ENCODE peak calls at places on chromosomes 1 and 21, in nine cellular contexts. T is uterus, X is kidney, L is ovary, J is body of pancreas, R is left ventricle myocardium inferior, B is stomach, H is brain microvascular endothelial cell, K is thoracic aorta. Y is an unnamed sample.

GRCh38 chr1:113314600-113314999 is 75.7 kb upstream of the MAGI3 start:
- DNase-seq in R (no peak), H (no peak), J (no peak), B (no peak), K (no peak), T (no peak), X (no peak), L (no peak), Y (no peak)

GRCh38 chr1:179034720-179035119 is 9.0 kb downstream of the FAM20B start:
- DNase-seq in L (no peak), T (no peak), R (no peak), B (no peak), X (no peak), J (no peak), H (no peak), K (no peak), Y (no peak)

GRCh38 chr1:234111458-234112142 is 207.1 kb downstream of the SLC35F3 start:
- DNase-seq in R (peak), H (peak), K (no peak), L (no peak), X (peak), J (peak), T (no peak), B (no peak), Y (no peak)

GRCh38 chr1:180257028-180257386 is 26.9 kb downstream of the LHX4 start:
- DNase-seq in J (no peak), R (no peak), T (no peak), H (no peak), B (no peak), L (no peak), K (no peak), X (no peak), Y (no peak)

GRCh38 chr21:31894441-31894840 is 21.6 kb downstream of the HUNK start:
- DNase-seq in T (no peak), H (no peak), J (peak), L (no peak), R (no peak), X (no peak), B (no peak), K (no peak), Y (no peak)

GRCh38 chr21:26933448-26933847 is 33.4 kb downstream of the ADAMTS5 start:
- DNase-seq in X (no peak), B (no peak), T (no peak), J (no peak), K (no peak), H (no peak), L (no peak), R (no peak), Y (no peak)

GRCh38 chr1:58857673-58858343 is 74.0 kb upstream of the JUN start:
- DNase-seq in R (no peak), L (no peak), B (no peak), J (no peak), K (no peak), H (no peak), X (no peak), T (no peak), Y (no peak)

GRCh38 chr1:185931438-185931837 is 197.2 kb downstream of the HMCN1 start:
- DNase-seq in T (no peak), B (no peak), L (no peak), R (no peak), H (no peak), J (no peak), X (no peak), K (no peak), Y (no peak)

GRCh38 chr1:184408580-184408979 is 21.8 kb downstream of the C1orf21 start:
- DNase-seq in R (no peak), K (no peak), T (no peak), H (no peak), L (no peak), X (no peak), B (no peak), J (no peak), Y (no peak)

GRCh38 chr1:160261526-160261877 is 847 bp downstream of the DCAF8 start:
- DNase-seq in B (peak), J (peak), K (no peak), T (no peak), X (no peak), L (no peak), R (no peak), H (peak), Y (peak)

GRCh38 chr1:213107613-213108012 is 56.6 kb downstream of the RPS6KC1 start:
- DNase-seq in K (no peak), B (no peak), L (no peak), X (no peak), R (no peak), J (no peak), T (no peak), H (no peak), Y (no peak)

GRCh38 chr1:228275154-228275434 is 67.2 kb downstream of the OBSCN start:
- DNase-seq in H (no peak), J (no peak), K (no peak), T (no peak), R (no peak), L (no peak), X (no peak), B (no peak), Y (no peak)

GRCh38 chr1:206448471-206448870 is 21.8 kb upstream of the IKBKE start:
- DNase-seq in T (no peak), L (no peak), J (no peak), B (no peak), R (no peak), X (no peak), H (no peak), K (no peak), Y (no peak)

GRCh38 chr1:153533689-153534201 is 2.0 kb downstream of the S100A6 start:
- DNase-seq in H (peak), X (peak), L (peak), K (peak), B (no peak), T (peak), R (peak), J (no peak), Y (peak)

GRCh38 chr1:87449348-87449963 is 120.8 kb downstream of the LMO4 start:
- DNase-seq in K (peak), X (no peak), L (no peak), T (peak), J (peak), R (peak), B (peak), H (no peak), Y (peak)

GRCh38 chr1:41658444-41659158 is 174.1 kb upstream of the EDN2 start:
- DNase-seq in B (no peak), T (no peak), L (no peak), J (no peak), H (no peak), R (no peak), K (no peak), X (no peak), Y (no peak)

GRCh38 chr1:98749152-98749756 is 87.7 kb downstream of the SNX7 start:
- DNase-seq in K (no peak), J (no peak), H (no peak), L (no peak), R (no peak), X (no peak), B (no peak), T (no peak), Y (no peak)

DNA sequence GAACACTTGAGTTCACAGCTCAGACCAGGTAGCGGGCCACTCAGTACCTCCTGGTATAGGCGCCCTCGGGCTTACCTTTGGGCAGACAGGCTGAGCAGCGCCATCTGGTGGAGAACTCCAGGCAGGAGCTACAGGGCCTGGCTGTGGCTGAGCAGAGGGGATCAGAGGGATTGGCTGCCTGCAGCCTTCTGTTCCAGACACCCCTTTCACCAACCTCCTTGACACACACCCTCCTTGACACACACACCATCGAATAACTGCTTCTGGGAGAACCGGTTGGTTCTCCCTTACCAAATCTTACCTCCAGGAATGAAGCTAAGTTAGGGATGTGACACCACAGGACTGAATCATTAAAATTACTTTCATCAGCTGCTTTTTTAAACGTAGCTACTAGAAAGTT is 6.5 kb downstream of the LIN28A start:
- DNase-seq in L (peak), R (peak), X (peak), B (peak), J (peak), T (peak), K (no peak), H (peak), Y (peak)
- TF ChIP-seq CTCF in L (no peak), R (peak), X (peak), B (peak), J (peak), T (peak), K (peak), H (peak), Y (peak)

GRCh38 chr1:198449281-198449680 is 91.2 kb downstream of the ATP6V1G3 start:
- DNase-seq in B (no peak), J (no peak), K (no peak), H (no peak), T (no peak), L (no peak), R (no peak), X (no peak), Y (no peak)
- H3K4me3 ChIP-seq in B (no peak), J (no peak), K (no peak), H (no peak), T (no peak), L (no peak), R (no peak), X (no peak), Y (no peak)

DNA sequence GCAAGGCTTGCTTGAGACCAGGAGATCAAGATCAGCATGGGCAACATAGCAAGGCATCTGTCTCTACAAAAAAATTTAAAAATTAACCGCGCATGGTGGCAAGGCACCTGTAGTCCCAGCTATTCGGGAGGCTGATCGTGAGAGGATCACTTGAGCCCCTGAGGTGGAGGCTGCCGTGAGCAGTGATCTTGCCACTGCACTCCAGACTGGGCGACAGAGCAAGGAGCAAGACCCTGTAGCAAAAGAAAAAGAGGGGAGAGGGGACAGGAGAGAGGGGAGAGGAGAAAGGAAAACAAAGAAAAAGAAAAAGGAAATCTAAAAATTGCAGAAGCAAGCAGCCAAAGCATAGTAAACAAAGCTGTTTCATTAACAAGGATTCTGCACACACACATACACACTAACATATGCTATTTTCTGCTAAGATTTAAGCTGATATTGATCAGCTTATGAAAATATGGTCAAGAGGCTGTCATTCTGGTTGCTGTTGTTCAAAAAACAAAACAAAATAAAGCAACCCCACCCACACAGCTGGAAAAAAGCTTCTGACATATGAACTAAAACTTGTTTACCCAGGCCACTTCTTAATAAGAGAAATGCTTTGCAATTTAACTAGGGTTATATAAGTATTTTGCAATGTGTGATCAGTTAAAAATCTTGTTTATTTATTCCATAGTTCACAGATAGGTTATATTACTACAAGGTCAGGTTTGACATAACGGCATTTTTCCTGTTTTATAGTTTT is 1.8 kb downstream of the ARNT start:
- DNase-seq in K (no peak), L (no peak), H (no peak), X (no peak), B (no peak), T (no peak), J (no peak), R (no peak), Y (no peak)
- H3K27ac ChIP-seq in K (peak), L (no peak), H (no peak), X (peak), B (peak), T (peak), J (peak), R (peak), Y (peak)

DNA sequence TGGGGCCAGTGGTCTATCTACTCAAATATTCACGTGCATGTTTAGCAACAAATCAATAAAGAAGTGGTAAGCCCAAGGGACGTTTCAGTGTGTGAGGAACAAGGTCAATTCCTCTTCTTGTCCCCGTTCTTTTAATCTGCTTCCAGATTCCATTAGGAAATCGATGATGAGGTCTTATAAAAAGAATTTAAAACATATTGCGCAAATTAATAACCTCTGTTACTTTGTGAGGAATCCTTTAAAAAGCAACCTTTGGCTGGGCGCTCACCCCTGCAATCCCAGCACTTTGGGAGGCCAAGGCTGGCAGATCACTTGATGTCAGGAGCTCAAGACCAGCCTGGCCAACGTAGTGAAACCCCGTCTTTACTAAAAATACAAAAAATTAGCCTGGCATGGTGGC is 113.0 kb upstream of the TMPRSS2 start:
- DNase-seq in K (no peak), B (no peak), H (no peak), R (no peak), X (no peak), L (no peak), J (no peak), T (no peak), Y (no peak)
- TF ChIP-seq CTCF in K (no peak), B (no peak), H (no peak), R (no peak), X (no peak), L (no peak), J (no peak), T (no peak), Y (no peak)

GRCh38 chr1:31912087-31912780 is 25.9 kb downstream of the PTP4A2 start:
- DNase-seq in H (no peak), B (no peak), X (no peak), T (no peak), J (no peak), R (no peak), L (no peak), K (no peak), Y (no peak)
- H3K4me3 ChIP-seq in H (no peak), B (no peak), X (no peak), T (no peak), J (no peak), R (no peak), L (no peak), K (no peak), Y (no peak)

DNA sequence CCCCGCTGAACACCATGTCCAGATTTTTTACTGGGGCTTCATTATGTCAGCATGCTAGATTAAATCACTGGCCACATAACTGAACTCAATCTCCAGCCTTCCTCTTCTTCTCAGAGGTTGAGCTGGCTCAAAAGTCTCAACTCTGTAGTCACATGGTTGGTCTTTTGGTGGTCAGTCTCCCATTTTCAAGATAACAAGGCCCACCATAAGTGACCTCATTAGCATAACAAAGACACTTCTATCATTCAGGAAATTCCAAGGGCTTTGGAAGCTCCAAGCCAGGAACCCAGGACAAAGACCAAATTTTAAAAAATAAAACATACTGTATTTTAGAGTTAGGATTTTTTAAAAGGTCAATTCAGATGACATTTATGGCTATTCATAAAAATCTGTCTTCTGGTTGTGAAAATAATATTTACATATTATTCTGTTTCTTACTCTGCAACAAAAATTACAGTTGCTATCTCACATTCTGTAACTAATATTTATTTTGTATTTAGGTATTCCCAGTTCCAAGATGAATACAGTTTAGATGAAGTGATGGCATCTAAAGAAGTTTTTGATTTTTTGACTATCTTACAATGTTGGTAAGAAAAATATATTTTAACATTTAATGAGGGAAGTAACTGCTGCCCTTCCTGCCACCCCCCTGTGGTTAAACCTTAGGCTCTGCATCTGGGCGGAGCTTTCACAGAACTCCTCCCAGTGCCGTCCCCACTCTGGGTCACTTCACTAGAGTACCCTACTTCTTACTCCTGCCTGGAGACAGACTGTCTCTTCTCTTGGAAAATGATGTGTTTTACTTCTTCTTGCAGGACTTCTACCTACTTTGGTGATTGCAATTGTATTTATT is 49.3 kb downstream of the SCP2 start:
- DNase-seq in K (no peak), B (no peak), J (no peak), H (no peak), L (no peak), T (no peak), X (no peak), R (no peak), Y (no peak)
- H3K27ac ChIP-seq in K (no peak), B (no peak), J (no peak), H (no peak), L (no peak), T (no peak), X (no peak), R (no peak), Y (no peak)

GRCh38 chr1:54904476-54905048 is 17.6 kb upstream of the DHCR24 start:
- DNase-seq in H (peak), K (no peak), R (no peak), X (no peak), J (no peak), B (no peak), T (no peak), L (no peak), Y (no peak)
- TF ChIP-seq CTCF in H (no peak), K (no peak), R (no peak), X (no peak), J (no peak), B (no peak), T (no peak), L (no peak), Y (no peak)

DNA sequence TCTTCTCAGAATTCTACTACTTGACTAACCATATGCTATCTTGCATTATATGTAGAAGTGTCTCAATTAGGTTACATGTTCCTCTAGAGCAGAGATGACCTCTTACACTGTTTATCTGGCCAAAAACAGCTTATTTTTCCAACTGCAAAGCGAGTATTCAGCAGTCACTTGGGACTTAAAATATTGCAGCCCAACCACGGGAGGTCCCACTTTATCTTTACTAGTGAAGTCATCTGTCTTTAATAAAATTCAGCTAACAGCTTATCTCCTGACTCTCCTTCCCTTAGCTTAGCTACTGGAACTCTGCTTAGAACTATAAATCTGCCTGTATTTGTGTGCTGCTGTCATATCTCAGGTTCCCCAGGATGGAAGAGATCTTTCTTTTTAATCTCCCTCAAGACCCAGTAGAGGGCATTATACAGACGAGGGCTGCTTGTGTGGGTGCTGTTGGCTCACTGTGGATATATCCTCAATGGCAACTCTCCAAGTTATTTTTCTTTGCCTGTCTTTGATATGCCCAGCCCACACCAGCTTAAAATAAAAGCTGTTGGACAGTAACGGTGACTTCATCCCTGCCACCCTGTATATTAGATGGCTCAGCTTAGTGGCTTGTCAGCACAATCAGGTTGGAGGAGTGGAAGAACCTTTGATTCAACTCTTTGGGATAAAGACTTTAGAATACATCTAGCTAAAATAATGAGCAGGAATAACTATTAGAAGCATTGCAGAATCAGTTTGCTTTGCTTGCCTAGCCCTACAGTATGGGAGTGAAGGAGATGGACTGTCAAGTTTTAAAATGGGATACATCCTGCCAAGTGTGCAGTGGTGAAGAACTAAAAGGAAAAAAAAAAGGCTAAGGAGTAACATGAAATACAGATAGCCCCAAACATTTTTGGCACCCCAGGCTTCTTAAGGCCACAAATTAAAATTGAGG is 9.6 kb downstream of the ENSA start:
- DNase-seq in L (no peak), H (peak), K (no peak), J (peak), T (no peak), R (no peak), B (no peak), X (no peak), Y (no peak)
- H3K4me3 ChIP-seq in L (no peak), H (no peak), K (no peak), J (no peak), T (no peak), R (peak), B (no peak), X (no peak), Y (no peak)

DNA sequence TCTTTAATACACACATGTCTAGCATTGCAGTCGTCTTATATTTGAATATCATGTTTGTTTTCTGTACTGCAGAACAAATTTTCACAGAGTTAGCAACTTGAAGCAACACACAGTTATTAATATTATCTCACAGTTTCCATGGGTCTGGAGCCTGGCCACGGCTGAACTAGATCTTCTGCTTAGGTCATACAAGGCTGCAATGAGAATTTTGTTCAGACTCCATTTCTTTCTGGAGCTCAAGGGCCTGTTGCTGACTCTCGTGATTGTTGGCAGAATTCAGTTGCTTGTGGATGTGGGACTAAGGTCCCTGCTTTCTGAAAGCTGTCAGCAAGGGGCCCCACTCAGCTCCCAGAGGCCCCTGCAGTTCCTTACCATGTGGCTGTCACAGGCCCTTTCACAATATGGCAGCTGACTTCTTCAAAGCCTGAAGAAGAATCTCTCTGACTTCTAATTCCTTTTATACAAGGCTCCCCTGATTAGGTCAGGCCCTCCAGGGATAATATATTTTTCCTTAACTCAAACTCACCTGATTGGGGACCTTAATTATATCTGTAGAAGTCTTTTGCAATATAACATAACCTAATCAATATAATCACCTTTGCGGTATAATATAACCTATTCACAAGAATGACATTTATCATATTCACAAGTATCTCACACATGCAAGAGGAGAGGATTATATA is 296.3 kb downstream of the NFIA start:
- DNase-seq in H (no peak), R (peak), X (no peak), L (no peak), J (no peak), T (no peak), B (no peak), K (no peak), Y (no peak)
- H3K27ac ChIP-seq in H (no peak), R (peak), X (no peak), L (no peak), J (no peak), T (no peak), B (no peak), K (no peak), Y (no peak)